ENCODE peak calls at places on chromosomes 5 and 9, in seven cellular contexts. One of them, this sample, is unnamed. For H3K4me1, the result is how much of the 10 kb centered on the place peaks cover.

GRCh38 chr5:60196382-60197113 is 303.0 kb upstream of the PDE4D start:
- DNase-seq in psoas muscle: no peak
- DNase-seq in A549: peak
- DNase-seq in cardiac muscle cell: no peak
- DNase-seq in heart left ventricle: no peak
- DNase-seq in mesendoderm: peak
- DNase-seq in CD8-positive, alpha-beta memory T cell: no peak
- DNase-seq in this sample: no peak

GRCh38 chr5:116673453-116673852 is 98.8 kb upstream of the SEMA6A start:
- DNase-seq in mesendoderm: no peak
- DNase-seq in psoas muscle: no peak
- DNase-seq in heart left ventricle: no peak
- DNase-seq in CD8-positive, alpha-beta memory T cell: no peak
- DNase-seq in cardiac muscle cell: no peak
- DNase-seq in A549: no peak
- DNase-seq in this sample: no peak

GRCh38 chr5:159814810-159815585 is 101.3 kb upstream of the ADRA1B start:
- DNase-seq in CD8-positive, alpha-beta memory T cell: no peak
- DNase-seq in cardiac muscle cell: no peak
- DNase-seq in heart left ventricle: no peak
- DNase-seq in mesendoderm: no peak
- DNase-seq in A549: no peak
- DNase-seq in psoas muscle: no peak
- DNase-seq in this sample: no peak

GRCh38 chr9:69476016-69476415 is 151.0 kb downstream of the ENTREP1 start:
- DNase-seq in psoas muscle: no peak
- DNase-seq in cardiac muscle cell: peak
- DNase-seq in mesendoderm: no peak
- DNase-seq in CD8-positive, alpha-beta memory T cell: peak
- DNase-seq in A549: no peak
- DNase-seq in heart left ventricle: no peak
- DNase-seq in this sample: peak

GRCh38 chr5:168047669-168048111 is 243.8 kb upstream of the WWC1 start:
- DNase-seq in cardiac muscle cell: peak
- DNase-seq in CD8-positive, alpha-beta memory T cell: no peak
- DNase-seq in heart left ventricle: peak
- DNase-seq in A549: no peak
- DNase-seq in psoas muscle: no peak
- DNase-seq in mesendoderm: peak
- DNase-seq in this sample: no peak

GRCh38 chr9:72396247-72397091 is 31.5 kb upstream of the ZFAND5 start:
- DNase-seq in A549: peak
- DNase-seq in heart left ventricle: no peak
- DNase-seq in mesendoderm: no peak
- DNase-seq in CD8-positive, alpha-beta memory T cell: no peak
- DNase-seq in psoas muscle: no peak
- DNase-seq in cardiac muscle cell: no peak
- DNase-seq in this sample: no peak

GRCh38 chr5:126806-127205 is 34.8 kb downstream of the PLEKHG4B start:
- DNase-seq in psoas muscle: no peak
- DNase-seq in A549: no peak
- DNase-seq in mesendoderm: no peak
- DNase-seq in heart left ventricle: no peak
- DNase-seq in cardiac muscle cell: no peak
- DNase-seq in CD8-positive, alpha-beta memory T cell: no peak
- DNase-seq in this sample: no peak

GRCh38 chr5:27158171-27158570 is 119.8 kb upstream of the CDH9 start:
- DNase-seq in cardiac muscle cell: no peak
- DNase-seq in heart left ventricle: no peak
- DNase-seq in psoas muscle: no peak
- DNase-seq in A549: no peak
- DNase-seq in CD8-positive, alpha-beta memory T cell: no peak
- DNase-seq in mesendoderm: no peak
- DNase-seq in this sample: no peak

GRCh38 chr5:43875741-43876140 is 272.8 kb downstream of the NNT start:
- DNase-seq in mesendoderm: no peak
- DNase-seq in heart left ventricle: no peak
- DNase-seq in cardiac muscle cell: no peak
- DNase-seq in psoas muscle: no peak
- DNase-seq in A549: no peak
- DNase-seq in CD8-positive, alpha-beta memory T cell: no peak
- DNase-seq in this sample: no peak

GRCh38 chr9:75185585-75186170 is 97.4 kb downstream of the OSTF1 start:
- DNase-seq in CD8-positive, alpha-beta memory T cell: peak
- DNase-seq in psoas muscle: no peak
- DNase-seq in heart left ventricle: no peak
- DNase-seq in cardiac muscle cell: peak
- DNase-seq in mesendoderm: peak
- DNase-seq in A549: peak
- DNase-seq in this sample: peak

GRCh38 chr5:179870952-179871351 is 12.3 kb upstream of the MRNIP start:
- DNase-seq in heart left ventricle: no peak
- DNase-seq in mesendoderm: no peak
- DNase-seq in cardiac muscle cell: no peak
- DNase-seq in psoas muscle: no peak
- DNase-seq in CD8-positive, alpha-beta memory T cell: no peak
- DNase-seq in A549: no peak
- DNase-seq in this sample: no peak

GRCh38 chr9:127539259-127539981 is 72.7 kb upstream of the STXBP1 start:
- DNase-seq in psoas muscle: no peak
- DNase-seq in CD8-positive, alpha-beta memory T cell: no peak
- DNase-seq in heart left ventricle: no peak
- DNase-seq in A549: no peak
- DNase-seq in cardiac muscle cell: no peak
- DNase-seq in mesendoderm: no peak
- DNase-seq in this sample: no peak

GRCh38 chr9:127540664-127541041 is 71.4 kb upstream of the STXBP1 start:
- DNase-seq in A549: no peak
- DNase-seq in mesendoderm: no peak
- DNase-seq in cardiac muscle cell: no peak
- DNase-seq in heart left ventricle: no peak
- DNase-seq in CD8-positive, alpha-beta memory T cell: no peak
- DNase-seq in psoas muscle: no peak
- DNase-seq in this sample: no peak

GRCh38 chr9:127541865-127542264 is 70.2 kb upstream of the STXBP1 start:
- DNase-seq in psoas muscle: peak
- DNase-seq in heart left ventricle: no peak
- DNase-seq in mesendoderm: no peak
- DNase-seq in A549: no peak
- DNase-seq in cardiac muscle cell: no peak
- DNase-seq in CD8-positive, alpha-beta memory T cell: no peak
- DNase-seq in this sample: no peak

GRCh38 chr9:127539982-127540663 is 72.0 kb upstream of the STXBP1 start:
- DNase-seq in mesendoderm: no peak
- DNase-seq in CD8-positive, alpha-beta memory T cell: no peak
- DNase-seq in heart left ventricle: no peak
- DNase-seq in psoas muscle: no peak
- DNase-seq in cardiac muscle cell: no peak
- DNase-seq in A549: no peak
- DNase-seq in this sample: no peak

DNA sequence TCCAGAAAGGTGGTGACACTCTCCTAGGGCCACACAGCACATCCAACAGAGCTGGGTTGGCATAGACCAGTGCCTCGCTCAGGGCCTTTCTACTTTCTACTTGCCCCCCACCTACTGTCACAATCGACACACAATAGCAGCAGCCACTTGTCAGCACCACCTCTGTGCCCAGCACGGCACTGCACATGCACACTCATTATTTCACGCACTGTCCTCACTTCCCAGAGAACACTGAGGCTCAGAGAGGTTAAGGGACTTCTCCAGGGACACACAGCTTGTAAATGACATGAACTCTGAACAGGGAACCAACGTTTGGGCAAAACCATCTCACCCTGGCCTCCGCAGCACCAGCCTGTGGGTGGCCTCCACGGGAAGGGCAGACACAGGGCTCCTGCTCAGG is 70.9 kb upstream of the STXBP1 start:
- DNase-seq in A549: no peak
- DNase-seq in mesendoderm: no peak
- DNase-seq in heart left ventricle: no peak
- DNase-seq in cardiac muscle cell: no peak
- DNase-seq in psoas muscle: no peak
- DNase-seq in CD8-positive, alpha-beta memory T cell: no peak
- DNase-seq in this sample: no peak
- H3K27ac ChIP-seq in A549: peak
- H3K27ac ChIP-seq in mesendoderm: no peak
- H3K27ac ChIP-seq in heart left ventricle: no peak
- H3K27ac ChIP-seq in cardiac muscle cell: no peak
- H3K27ac ChIP-seq in psoas muscle: no peak
- H3K27ac ChIP-seq in CD8-positive, alpha-beta memory T cell: no peak
- H3K27ac ChIP-seq in this sample: no peak

GRCh38 chr5:1220831-1221230 is 4.3 kb upstream of the SLC6A18 start:
- DNase-seq in heart left ventricle: no peak
- DNase-seq in A549: no peak
- DNase-seq in psoas muscle: no peak
- DNase-seq in mesendoderm: no peak
- DNase-seq in CD8-positive, alpha-beta memory T cell: no peak
- DNase-seq in cardiac muscle cell: no peak
- DNase-seq in this sample: no peak
- H3K4me1 ChIP-seq in heart left ventricle: under half
- H3K4me1 ChIP-seq in A549: under half
- H3K4me1 ChIP-seq in psoas muscle: under half
- H3K4me1 ChIP-seq in mesendoderm: under half
- H3K4me1 ChIP-seq in CD8-positive, alpha-beta memory T cell: under half
- H3K4me1 ChIP-seq in cardiac muscle cell: under half
- H3K4me1 ChIP-seq in this sample: under half

DNA sequence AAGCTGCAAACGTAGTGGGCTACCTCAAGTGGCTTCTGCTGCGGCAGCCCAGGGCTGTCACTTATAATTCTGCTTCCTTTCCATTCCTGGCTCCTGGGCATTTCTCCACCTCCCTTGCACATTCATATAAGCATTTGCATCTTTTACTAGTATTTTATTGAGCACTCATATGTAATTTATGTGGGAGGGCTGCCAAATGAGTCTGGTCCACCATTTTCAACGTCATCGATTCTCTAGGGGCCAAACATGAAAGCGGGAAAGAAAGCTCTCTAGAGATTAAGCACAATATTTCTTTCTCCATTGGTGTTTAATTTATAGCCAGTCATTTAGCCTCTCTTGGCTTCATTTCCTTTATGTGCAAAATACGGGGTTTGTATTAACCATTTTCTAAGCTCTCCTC is 183.7 kb downstream of the ROR2 start:
- DNase-seq in heart left ventricle: no peak
- DNase-seq in CD8-positive, alpha-beta memory T cell: no peak
- DNase-seq in A549: no peak
- DNase-seq in psoas muscle: no peak
- DNase-seq in cardiac muscle cell: no peak
- DNase-seq in mesendoderm: no peak
- DNase-seq in this sample: no peak
- H3K27ac ChIP-seq in heart left ventricle: no peak
- H3K27ac ChIP-seq in CD8-positive, alpha-beta memory T cell: no peak
- H3K27ac ChIP-seq in A549: no peak
- H3K27ac ChIP-seq in psoas muscle: no peak
- H3K27ac ChIP-seq in cardiac muscle cell: no peak
- H3K27ac ChIP-seq in mesendoderm: no peak
- H3K27ac ChIP-seq in this sample: no peak

DNA sequence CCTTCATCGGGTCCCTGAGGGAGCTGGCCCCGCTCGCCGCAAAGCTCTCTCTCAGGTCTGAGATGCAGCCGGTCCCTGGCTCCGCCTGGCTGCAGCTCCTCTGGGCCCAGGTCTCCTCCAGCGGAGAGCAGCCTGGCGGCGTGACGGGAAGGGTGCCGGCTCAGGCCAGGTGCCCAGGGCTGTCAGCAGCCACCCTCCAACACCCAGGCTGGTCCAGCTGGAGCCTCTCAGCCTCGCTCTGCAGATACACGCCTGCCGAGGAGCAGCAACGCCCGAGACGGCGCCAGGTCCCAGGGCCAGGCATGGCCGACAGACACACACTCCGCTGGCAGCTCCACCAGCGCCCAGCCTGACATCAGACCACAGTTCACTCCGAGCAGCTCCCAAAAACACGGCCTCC is 25.6 kb downstream of the FAM163B start:
- DNase-seq in A549: no peak
- DNase-seq in mesendoderm: no peak
- DNase-seq in CD8-positive, alpha-beta memory T cell: no peak
- DNase-seq in heart left ventricle: peak
- DNase-seq in psoas muscle: no peak
- DNase-seq in cardiac muscle cell: no peak
- DNase-seq in this sample: no peak
- H3K4me1 ChIP-seq in A549: under half
- H3K4me1 ChIP-seq in mesendoderm: under half
- H3K4me1 ChIP-seq in CD8-positive, alpha-beta memory T cell: under half
- H3K4me1 ChIP-seq in heart left ventricle: under half
- H3K4me1 ChIP-seq in psoas muscle: under half
- H3K4me1 ChIP-seq in cardiac muscle cell: under half
- H3K4me1 ChIP-seq in this sample: under half

GRCh38 chr5:140338918-140339317 is 7.5 kb downstream of the HBEGF start:
- DNase-seq in CD8-positive, alpha-beta memory T cell: no peak
- DNase-seq in A549: no peak
- DNase-seq in mesendoderm: no peak
- DNase-seq in heart left ventricle: no peak
- DNase-seq in cardiac muscle cell: no peak
- DNase-seq in psoas muscle: no peak
- DNase-seq in this sample: no peak
- H3K27ac ChIP-seq in CD8-positive, alpha-beta memory T cell: no peak
- H3K27ac ChIP-seq in A549: peak
- H3K27ac ChIP-seq in mesendoderm: no peak
- H3K27ac ChIP-seq in heart left ventricle: peak
- H3K27ac ChIP-seq in cardiac muscle cell: no peak
- H3K27ac ChIP-seq in psoas muscle: peak
- H3K27ac ChIP-seq in this sample: no peak

DNA sequence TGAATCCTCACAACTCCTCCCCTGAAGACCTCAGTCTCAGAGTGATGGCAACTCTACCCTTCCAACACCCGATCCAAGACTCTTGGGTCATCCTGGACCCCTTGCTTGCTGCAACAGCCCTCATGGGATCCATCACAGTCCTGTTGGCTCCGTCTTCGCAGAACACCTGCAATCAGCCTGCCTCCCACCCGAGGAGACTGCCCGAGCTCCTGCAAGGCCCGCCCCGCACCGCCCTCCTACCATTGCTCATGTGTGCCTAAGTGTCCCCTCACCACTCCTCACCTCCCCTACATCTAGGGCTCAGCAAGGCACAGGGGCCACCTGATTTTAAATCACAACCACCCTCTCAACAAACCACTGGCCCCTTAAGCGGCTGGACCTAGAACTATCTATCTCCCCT is 5.3 kb downstream of the SEMA4D start:
- DNase-seq in CD8-positive, alpha-beta memory T cell: no peak
- DNase-seq in mesendoderm: no peak
- DNase-seq in A549: no peak
- DNase-seq in cardiac muscle cell: no peak
- DNase-seq in heart left ventricle: no peak
- DNase-seq in psoas muscle: no peak
- DNase-seq in this sample: no peak
- H3K4me1 ChIP-seq in CD8-positive, alpha-beta memory T cell: half or more
- H3K4me1 ChIP-seq in mesendoderm: under half
- H3K4me1 ChIP-seq in A549: under half
- H3K4me1 ChIP-seq in cardiac muscle cell: under half
- H3K4me1 ChIP-seq in heart left ventricle: under half
- H3K4me1 ChIP-seq in psoas muscle: under half
- H3K4me1 ChIP-seq in this sample: half or more

GRCh38 chr9:135951889-135952663 is 9.1 kb downstream of the UBAC1 start:
- DNase-seq in A549: no peak
- DNase-seq in CD8-positive, alpha-beta memory T cell: no peak
- DNase-seq in cardiac muscle cell: peak
- DNase-seq in mesendoderm: no peak
- DNase-seq in psoas muscle: peak
- DNase-seq in heart left ventricle: no peak
- DNase-seq in this sample: no peak
- H3K27ac ChIP-seq in A549: no peak
- H3K27ac ChIP-seq in CD8-positive, alpha-beta memory T cell: peak
- H3K27ac ChIP-seq in cardiac muscle cell: no peak
- H3K27ac ChIP-seq in mesendoderm: no peak
- H3K27ac ChIP-seq in psoas muscle: peak
- H3K27ac ChIP-seq in heart left ventricle: no peak
- H3K27ac ChIP-seq in this sample: no peak

This sample was measured in CD4-positive, alpha-beta memory T cell.